ENCODE peak calls at places on chromosomes 16 and 17, in nine cellular contexts. Y is psoas muscle, J is epithelial cell of esophagus, K is SK-N-SH, N is upper lobe of right lung, F is transverse colon, L is cardiac fibroblast, H is GM06990, I is HL-60. G is an unnamed sample.

GRCh38 chr17:43359469-43360105 is 39.2 kb upstream of the ARL4D start:
- DNase-seq in H (no peak), J (no peak), L (no peak), N (no peak), Y (no peak), I (no peak), F (peak; percentile 21), K (no peak), G (no peak)

GRCh38 chr16:75092777-75093176 is 23.8 kb downstream of the LDHD start:
- DNase-seq in Y (no peak), H (no peak), J (no peak), I (no peak), K (no peak), L (no peak), N (no peak), F (peak; percentile 75), G (no peak)

GRCh38 chr17:8041249-8041928 is 2.5 kb downstream of the ALOX15B start:
- DNase-seq in I (peak; percentile 74), H (no peak), L (peak; percentile 96), Y (no peak), N (no peak), K (peak; percentile 73), F (peak; percentile 56), J (peak; percentile 84), G (peak; percentile 16)

GRCh38 chr17:63445571-63446217 is 412 bp downstream of the CYB561 start:
- DNase-seq in L (no peak), I (no peak), K (peak; percentile 94), F (peak; percentile 62), H (peak; percentile 66), N (peak; percentile 81), Y (no peak), J (peak; percentile 55), G (no peak)

GRCh38 chr16:74749291-74750055 is 25.1 kb downstream of the FA2H start:
- DNase-seq in I (no peak), N (no peak), Y (no peak), K (no peak), L (no peak), J (peak; percentile 45), F (no peak), H (no peak), G (no peak)

GRCh38 chr17:17913695-17914332 is 58.4 kb downstream of the TOM1L2 start:
- DNase-seq in J (peak; percentile 97), K (peak; percentile 74), L (peak; percentile 81), Y (peak; percentile 79), F (peak; percentile 88), I (peak; percentile 3), N (peak; percentile 70), H (no peak), G (no peak)

GRCh38 chr16:19518423-19518822 is 3.5 kb downstream of the GDE1 start:
- DNase-seq in H (no peak), K (no peak), F (no peak), L (no peak), N (no peak), Y (no peak), I (no peak), J (no peak), G (no peak)

GRCh38 chr16:69927056-69927757 is 23.9 kb upstream of the CLEC18A start:
- DNase-seq in J (no peak), Y (peak; percentile 76), K (no peak), N (no peak), L (peak; percentile 90), H (no peak), I (no peak), F (no peak), G (no peak)

GRCh38 chr16:34050787-34051320 is 591.4 kb downstream of the TP53TG3F start:
- DNase-seq in K (peak; percentile 1), F (no peak), L (no peak), Y (no peak), J (no peak), H (no peak), N (no peak), I (no peak), G (no peak)

GRCh38 chr16:29913514-29913913 is 12.5 kb downstream of the KCTD13 start:
- DNase-seq in I (no peak), H (no peak), L (no peak), F (no peak), Y (no peak), K (no peak), J (no peak), N (peak; percentile 13), G (no peak)

GRCh38 chr17:21288581-21289017 is 4.1 kb downstream of the MAP2K3 start:
- DNase-seq in J (no peak), Y (no peak), K (no peak), N (no peak), F (no peak), H (no peak), I (peak; percentile 68), L (no peak), G (no peak)
- TF ChIP-seq CTCF in J (no peak), Y (no peak), K (no peak), N (no peak), F (no peak), H (peak; percentile 20), I (no peak), L (no peak), G (peak; percentile 6)

GRCh38 chr16:78258651-78259050 is 159.2 kb downstream of the WWOX start:
- DNase-seq in L (no peak), J (no peak), Y (no peak), K (no peak), N (no peak), F (no peak), H (no peak), I (no peak), G (no peak)

GRCh38 chr16:78264642-78265041 is 165.2 kb downstream of the WWOX start:
- DNase-seq in I (no peak), Y (no peak), J (no peak), F (no peak), L (no peak), H (no peak), K (no peak), N (no peak), G (no peak)

GRCh38 chr16:78256686-78257375 is 157.4 kb downstream of the WWOX start:
- DNase-seq in H (no peak), L (no peak), Y (no peak), I (no peak), N (no peak), K (no peak), J (no peak), F (no peak), G (no peak)

GRCh38 chr16:78257376-78257728 is 157.9 kb downstream of the WWOX start:
- DNase-seq in F (no peak), Y (no peak), N (no peak), H (no peak), L (no peak), K (no peak), I (no peak), J (no peak), G (no peak)

GRCh38 chr16:78259883-78260282 is 160.4 kb downstream of the WWOX start:
- DNase-seq in J (no peak), K (no peak), F (no peak), H (no peak), L (no peak), Y (no peak), N (no peak), I (no peak), G (no peak)
- H3K4me3 ChIP-seq in J (no peak overlapping the region), K (no peak overlapping the region), F (no peak overlapping the region), H (no peak overlapping the region), L (no peak overlapping the region), Y (no peak overlapping the region), N (no peak overlapping the region), I (no peak overlapping the region), G (no peak overlapping the region)

GRCh38 chr16:67530013-67530939 is 1.6 kb downstream of the RIPOR1 start:
- DNase-seq in Y (peak; percentile 83), I (no peak), K (peak; percentile 89), F (peak; percentile 76), J (no peak), N (peak; percentile 88), L (peak; percentile 88), H (peak; percentile 57), G (no peak)

GRCh38 chr16:67529639-67530012 is 997 bp downstream of the RIPOR1 start:
- DNase-seq in L (peak; percentile 26), K (peak; percentile 67), H (no peak), F (no peak), N (no peak), J (no peak), I (no peak), Y (no peak), G (no peak)

GRCh38 chr16:67528870-67529638 is 425 bp downstream of the RIPOR1 start:
- DNase-seq in H (no peak), J (peak; percentile 52), F (peak; percentile 48), Y (no peak), N (peak; percentile 80), L (peak; percentile 45), I (peak; percentile 38), K (peak; percentile 83), G (no peak)

GRCh38 chr16:67533024-67533560 is 4.5 kb downstream of the RIPOR1 start:
- DNase-seq in N (no peak), J (no peak), K (peak; percentile 55), F (no peak), Y (no peak), H (no peak), L (no peak), I (no peak), G (no peak)

DNA sequence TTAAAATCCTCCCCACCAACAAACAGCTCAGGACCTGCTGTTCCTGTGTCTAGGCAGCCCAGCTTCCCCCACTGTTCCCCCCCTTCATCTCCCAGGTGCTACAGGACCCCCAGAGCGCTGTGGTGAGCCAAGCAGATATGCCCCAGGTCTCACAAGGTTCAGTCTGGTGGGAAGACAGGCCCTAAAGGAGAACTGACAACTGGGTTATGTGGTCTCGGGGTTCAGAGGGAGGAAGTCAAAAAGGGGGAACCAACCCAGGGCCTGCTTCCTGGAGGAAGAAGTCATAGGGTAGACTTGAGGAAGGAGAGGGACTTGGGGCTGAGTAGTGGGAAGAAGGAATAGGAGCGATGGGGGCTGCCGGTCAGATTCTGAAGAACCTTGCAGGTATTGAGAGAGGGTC is 2.6 kb downstream of the RIPOR1 start:
- DNase-seq in H (no peak), J (no peak), F (no peak), I (peak; percentile 87), K (no peak), L (no peak), Y (no peak), N (no peak), G (no peak)
- TF ChIP-seq CTCF in H (no peak), J (no peak), F (no peak), I (no peak), K (no peak), L (no peak), Y (no peak), N (no peak), G (no peak)

GRCh38 chr17:78342438-78343098 is 17.3 kb downstream of the SOCS3 start:
- DNase-seq in K (peak; percentile 51), I (no peak), Y (peak; percentile 78), J (peak; percentile 79), F (no peak), N (peak; percentile 74), L (peak; percentile 93), H (no peak), G (no peak)

GRCh38 chr17:78343433-78344201 is 16.3 kb downstream of the SOCS3 start:
- DNase-seq in K (no peak), F (peak; percentile 78), I (peak; percentile 39), L (no peak), Y (no peak), N (peak; percentile 85), H (peak; percentile 79), J (no peak), G (no peak)

GRCh38 chr17:78340183-78340955 is 19.5 kb downstream of the SOCS3 start:
- DNase-seq in L (no peak), N (no peak), J (no peak), I (no peak), Y (no peak), F (no peak), H (no peak), K (no peak), G (no peak)

GRCh38 chr17:78343099-78343432 is 16.8 kb downstream of the SOCS3 start:
- DNase-seq in Y (peak; percentile 83), H (no peak), J (no peak), I (peak; percentile 33), N (peak; percentile 80), K (peak; percentile 62), F (peak; percentile 60), L (peak; percentile 96), G (no peak)

GRCh38 chr17:78341559-78342437 is 18.1 kb downstream of the SOCS3 start:
- DNase-seq in F (peak; percentile 80), K (peak; percentile 97), N (peak; percentile 89), H (no peak), L (peak; percentile 91), Y (peak; percentile 84), I (no peak), J (peak; percentile 72), G (no peak)
- H3K4me3 ChIP-seq in F (peak overlapping the region; percentile 39), K (peak overlapping the region; percentile 31), N (peak overlapping the region; percentile 45), H (peak overlapping the region; percentile 29), L (peak overlapping the region; percentile 22), Y (peak overlapping the region; percentile 56), I (peak overlapping the region; percentile 35), J (no peak overlapping the region), G (peak overlapping the region; percentile 16)